ENCODE peak calls at places on chromosomes 2 and 18, in six cellular contexts. C is GM12878, A is HepG2, P is GM12891, O is H1, V is K562. T is an unnamed sample.

GRCh38 chr18:7447629-7448028 is 119.5 kb upstream of the PTPRM start:
- DNase-seq in P (no peak), V (no peak), O (no peak), C (no peak), A (no peak), T (no peak)

GRCh38 chr2:240998706-240999000 is 235 bp downstream of the SNED1 start:
- DNase-seq in A (no peak), P (no peak), C (no peak), O (no peak), V (no peak), T (no peak)

GRCh38 chr2:31337860-31338259 is 76.7 kb downstream of the XDH start:
- DNase-seq in O (no peak), P (no peak), C (no peak), V (no peak), A (no peak), T (no peak)

GRCh38 chr2:128237081-128237534 is 81.6 kb downstream of the HS6ST1 start:
- DNase-seq in V (no peak), P (no peak), C (no peak), O (no peak), A (no peak), T (no peak)

GRCh38 chr2:231397011-231397927 is 1.8 kb downstream of the B3GNT7 start:
- DNase-seq in P (no peak), C (no peak), O (no peak), V (no peak), A (no peak), T (no peak)

GRCh38 chr18:79257480-79257879 is 138.2 kb upstream of the NFATC1 start:
- DNase-seq in P (no peak), C (no peak), V (no peak), A (no peak), O (no peak), T (no peak)

GRCh38 chr2:201642579-201643215 is 606 bp downstream of the TMEM237 start:
- DNase-seq in P (peak; percentile 80), O (peak; percentile 39), A (peak; percentile 68), V (peak; percentile 86), C (peak; percentile 1), T (peak; percentile 76)

GRCh38 chr2:64463784-64464183 is 9.8 kb downstream of the LGALSL start:
- DNase-seq in C (no peak), O (no peak), A (no peak), V (no peak), P (no peak), T (no peak)

GRCh38 chr2:227228061-227228667 is 63.7 kb downstream of the COL4A3 start:
- DNase-seq in V (no peak), P (no peak), C (no peak), O (no peak), A (no peak), T (no peak)

GRCh38 chr18:79735071-79735980 is 55.7 kb downstream of the CTDP1 start:
- DNase-seq in V (no peak), P (no peak), A (no peak), O (no peak), C (no peak), T (no peak)

GRCh38 chr2:19073522-19073921 is 284.9 kb downstream of the OSR1 start:
- DNase-seq in P (no peak), A (peak; percentile 51), V (no peak), O (no peak), C (no peak), T (no peak)

GRCh38 chr2:151361674-151362380 is 4.4 kb downstream of the TNFAIP6 start:
- DNase-seq in V (no peak), A (no peak), C (no peak), P (no peak), O (no peak), T (no peak)

GRCh38 chr18:10234281-10234680 is 220.2 kb upstream of the APCDD1 start:
- DNase-seq in P (no peak), V (no peak), A (no peak), C (no peak), O (no peak), T (no peak)

GRCh38 chr2:216904974-216905373 is 45.1 kb upstream of the TNP1 start:
- DNase-seq in C (no peak), V (no peak), A (no peak), O (no peak), P (no peak), T (no peak)

GRCh38 chr2:6499691-6500090 is 366.0 kb downstream of the CMPK2 start:
- DNase-seq in O (no peak), P (no peak), A (no peak), C (no peak), V (no peak), T (no peak)

GRCh38 chr18:5461056-5461455 is 82.7 kb downstream of the EPB41L3 start:
- DNase-seq in V (no peak), O (no peak), C (no peak), A (no peak), P (no peak), T (no peak)

GRCh38 chr18:75544496-75544895 is 117.0 kb upstream of the SMIM21 start:
- DNase-seq in V (no peak), A (no peak), P (no peak), O (no peak), C (no peak), T (no peak)

GRCh38 chr2:132597831-132598230 is 72.2 kb downstream of the LYPD1 start:
- DNase-seq in P (no peak), C (no peak), V (no peak), O (no peak), A (no peak), T (no peak)

GRCh38 chr2:240989451-240990265 is 8.8 kb upstream of the SNED1 start:
- DNase-seq in C (no peak), V (peak; percentile 34), P (no peak), A (peak; percentile 77), O (no peak), T (no peak)

GRCh38 chr2:162890690-162891311 is 52.2 kb upstream of the KCNH7 start:
- DNase-seq in P (peak; percentile 5), C (peak; percentile 11), A (peak; percentile 62), V (peak; percentile 32), O (no peak), T (peak; percentile 2)

GRCh38 chr2:35199298-35199697 is 1156.3 kb upstream of the CRIM1 start:
- DNase-seq in P (no peak), O (no peak), V (no peak), A (no peak), C (no peak), T (no peak)

GRCh38 chr2:172230783-172231446 is 128.2 kb upstream of the DLX2 start:
- DNase-seq in P (no peak), C (no peak), V (no peak), O (no peak), A (no peak), T (no peak)

GRCh38 chr2:15560988-15561573 is at the start of gene NBAS:
- DNase-seq in V (peak; percentile 79), P (peak; percentile 61), O (peak; percentile 38), C (peak; percentile 37), A (peak; percentile 85), T (peak; percentile 63)
- TF ChIP-seq TAF1 in V (peak; percentile 93), P (peak; percentile 85), O (peak; percentile 82), C (peak; percentile 88), A (peak; percentile 89), T (peak; percentile 78)

GRCh38 chr2:204325468-204325867 is 219.8 kb upstream of the PARD3B start:
- DNase-seq in P (peak; percentile 15), A (peak; percentile 71), C (no peak), V (peak; percentile 55), O (peak; percentile 44), T (no peak)

GRCh38 chr2:204321027-204321800 is 224.1 kb upstream of the PARD3B start:
- DNase-seq in C (no peak), P (no peak), A (no peak), V (no peak), O (no peak), T (no peak)

GRCh38 chr2:204317640-204318039 is 227.6 kb upstream of the PARD3B start:
- DNase-seq in V (no peak), C (no peak), P (no peak), A (no peak), O (no peak), T (no peak)

GRCh38 chr2:204321910-204322765 is 223.1 kb upstream of the PARD3B start:
- DNase-seq in P (no peak), V (no peak), O (no peak), A (no peak), C (no peak), T (no peak)
- TF ChIP-seq POLR2AphosphoS5 in P (no peak), V (no peak), O (no peak), A (no peak), C (no peak), T (no peak)

GRCh38 chr2:43225788-43226557 is 433 bp downstream of the ZFP36L2 start:
- DNase-seq in V (peak; percentile 73), P (no peak), A (peak; percentile 77), O (no peak), C (no peak), T (peak; percentile 71)
- TF ChIP-seq POLR2A in V (peak; percentile 34), P (no peak), A (no peak), O (no peak), C (no peak), T (peak; percentile 22)

GRCh38 chr2:173271825-173272224 is 82.8 kb upstream of the CDCA7 start:
- DNase-seq in O (no peak), A (no peak), V (no peak), P (no peak), C (no peak), T (no peak)
- TF ChIP-seq TAF1 in O (no peak), A (no peak), V (no peak), P (no peak), C (no peak), T (no peak)

DNA sequence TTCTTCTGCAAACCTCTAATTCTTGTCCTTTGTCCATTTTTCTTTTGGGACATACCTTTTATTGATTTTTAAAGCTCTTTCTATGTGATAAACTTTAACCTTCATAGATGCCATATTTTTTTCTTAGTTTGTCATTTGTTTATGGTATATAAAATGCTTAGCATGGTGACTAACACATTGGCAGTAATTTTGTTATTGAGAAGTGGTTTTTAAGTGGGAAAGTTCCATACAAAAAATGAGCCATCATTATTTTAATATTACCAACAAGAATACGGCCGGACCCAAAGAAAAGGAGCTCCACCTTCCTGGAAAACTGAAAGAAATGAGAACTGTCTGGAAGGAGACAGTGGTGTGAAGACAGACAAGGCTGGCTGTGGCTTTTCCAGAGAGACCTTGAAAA is 270.1 kb upstream of the SIX2 start:
- DNase-seq in O (no peak), A (no peak), C (no peak), P (no peak), V (no peak), T (no peak)
- TF ChIP-seq POLR2AphosphoS5 in O (no peak), A (no peak), C (no peak), P (no peak), V (no peak), T (no peak)

DNA sequence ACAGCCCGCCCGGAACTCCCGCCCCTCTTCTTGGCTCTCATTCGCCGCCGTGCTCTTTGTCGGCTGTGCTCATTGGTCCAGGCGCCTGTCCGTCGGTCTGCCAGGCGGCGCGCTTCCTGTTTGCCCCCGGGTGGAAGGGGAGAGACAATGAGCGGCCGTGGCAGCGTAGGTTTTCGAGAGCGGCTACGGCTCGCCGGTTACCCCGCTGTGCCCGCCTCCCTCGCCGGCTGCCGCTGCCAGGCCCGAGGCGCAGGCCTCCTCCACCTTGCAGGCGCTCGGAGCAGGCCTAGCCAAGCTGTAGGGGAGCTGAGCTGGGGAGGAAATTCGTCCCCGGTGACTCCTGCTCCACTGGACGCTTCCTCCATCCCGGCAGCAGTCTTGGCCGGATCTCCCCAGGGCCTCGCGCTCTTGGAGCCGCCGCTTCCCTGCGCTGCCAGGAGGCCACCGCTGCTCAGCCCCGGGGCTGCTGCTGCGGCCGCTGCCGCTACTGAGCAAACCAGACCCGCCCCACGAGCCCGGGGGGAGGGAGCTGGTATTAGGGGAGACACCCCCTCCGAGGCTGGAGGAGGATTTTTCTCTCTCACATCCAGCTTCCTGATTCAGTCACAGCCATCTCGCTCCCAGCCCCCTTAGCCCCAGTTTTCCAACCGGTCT is at the start of gene SP3:
- DNase-seq in C (peak; percentile 80), V (peak; percentile 99), O (peak; percentile 89), A (peak; percentile 96), P (peak; percentile 94), T (peak; percentile 94)
- TF ChIP-seq POLR2A in C (peak; percentile 88), V (peak; percentile 93), O (no peak), A (peak; percentile 69), P (peak; percentile 59), T (peak; percentile 15)